ENCODE peak calls at places on chromosomes 12 and 14, in seven cellular contexts. S is IMR-90, J is astrocyte of the spinal cord, Y is colonic mucosa, F is A549, V is upper lobe of right lung, O is Caco-2. M is an unnamed sample.

GRCh38 chr14:105364100-105364708 is 34.1 kb upstream of the TEX22 start:
- DNase-seq in S (peak; percentile 72), J (no peak), Y (no peak), F (no peak), V (no peak), O (no peak), M (no peak)

GRCh38 chr12:120199595-120200306 is 1.2 kb downstream of the RPLP0 start:
- DNase-seq in S (peak; percentile 77), J (peak; percentile 76), Y (no peak), F (no peak), V (no peak), O (no peak), M (no peak)

GRCh38 chr14:24072436-24072835 is 1.1 kb downstream of the CPNE6 start:
- DNase-seq in S (no peak), J (no peak), Y (no peak), F (no peak), V (no peak), O (no peak), M (peak; percentile 76)

GRCh38 chr14:78586681-78587080 is 416.5 kb downstream of the NRXN3 start:
- DNase-seq in S (no peak), J (no peak), Y (peak; percentile 19), F (no peak), V (no peak), O (no peak), M (no peak)

GRCh38 chr14:98412431-98412830 is 859.6 kb downstream of the BCL11B start:
- DNase-seq in S (no peak), J (no peak), Y (no peak), F (no peak), V (no peak), O (no peak), M (no peak)

GRCh38 chr14:64388533-64389243 is 535 bp downstream of the MTHFD1 start:
- DNase-seq in S (peak; percentile 30), J (peak; percentile 37), Y (peak; percentile 54), F (no peak), V (peak; percentile 70), O (peak; percentile 40), M (no peak)

GRCh38 chr12:84136862-84137367 is 775.7 kb downstream of the SLC6A15 start:
- DNase-seq in S (peak; percentile 73), J (peak; percentile 21), Y (no peak), F (peak; percentile 59), V (no peak), O (no peak), M (no peak)

GRCh38 chr14:74389980-74390379 is 36.0 kb downstream of the SYNDIG1L start:
- DNase-seq in S (no peak), J (no peak), Y (no peak), F (no peak), V (no peak), O (no peak), M (no peak)

GRCh38 chr12:18483723-18484325 is 222.5 kb downstream of the PIK3C2G start:
- DNase-seq in S (no peak), J (no peak), Y (no peak), F (no peak), V (no peak), O (no peak), M (no peak)

GRCh38 chr12:31482816-31483215 is 108.1 kb downstream of the DENND5B start:
- DNase-seq in S (peak; percentile 51), J (peak; percentile 44), Y (no peak), F (no peak), V (no peak), O (no peak), M (no peak)

GRCh38 chr12:41573445-41573844 is 385.3 kb downstream of the PDZRN4 start:
- DNase-seq in S (no peak), J (no peak), Y (no peak), F (no peak), V (no peak), O (no peak), M (no peak)

GRCh38 chr14:70525691-70526090 is 9.1 kb downstream of the ADAM20 start:
- DNase-seq in S (no peak), J (no peak), Y (no peak), F (no peak), V (no peak), O (no peak), M (no peak)

GRCh38 chr12:121799175-121799841 is 4.5 kb upstream of the SETD1B start:
- DNase-seq in S (peak; percentile 85), J (peak; percentile 81), Y (peak; percentile 84), F (peak; percentile 94), V (peak; percentile 84), O (peak; percentile 86), M (no peak)

GRCh38 chr12:114746297-114747074 is 62.5 kb upstream of the TBX3 start:
- DNase-seq in S (peak; percentile 78), J (no peak), Y (no peak), F (no peak), V (no peak), O (no peak), M (no peak)

GRCh38 chr12:30978639-30979038 is 52.1 kb downstream of the TSPAN11 start:
- DNase-seq in S (no peak), J (no peak), Y (peak; percentile 26), F (no peak), V (no peak), O (no peak), M (no peak)

GRCh38 chr14:20624495-20625070 is 16.9 kb downstream of the OR6S1 start:
- DNase-seq in S (peak; percentile 60), J (peak; percentile 52), Y (peak; percentile 86), F (peak; percentile 93), V (peak; percentile 86), O (peak; percentile 57), M (no peak)

GRCh38 chr12:105882404-105882803 is 256.4 kb downstream of the NUAK1 start:
- DNase-seq in S (no peak), J (peak; percentile 13), Y (no peak), F (no peak), V (no peak), O (no peak), M (no peak)

GRCh38 chr14:25111061-25111601 is 61.2 kb upstream of the STXBP6 start:
- DNase-seq in S (peak; percentile 98), J (peak; percentile 85), Y (no peak), F (peak; percentile 38), V (no peak), O (no peak), M (no peak)

GRCh38 chr12:111954974-111955373 is 58.0 kb downstream of the TMEM116 start:
- DNase-seq in S (no peak), J (no peak), Y (no peak), F (peak; percentile 53), V (no peak), O (no peak), M (no peak)

GRCh38 chr12:118537481-118537917 is 161.1 kb downstream of the SUDS3 start:
- DNase-seq in S (no peak), J (no peak), Y (no peak), F (no peak), V (no peak), O (no peak), M (no peak)

GRCh38 chr14:63672417-63673180 is 30.9 kb upstream of the WDR89 start:
- DNase-seq in S (peak; percentile 36), J (no peak), Y (no peak), F (no peak), V (no peak), O (no peak), M (no peak)

GRCh38 chr12:52321433-52321832 is 235 bp upstream of the KRT83 start:
- DNase-seq in S (no peak), J (no peak), Y (no peak), F (no peak), V (peak; percentile 26), O (no peak), M (peak; percentile 59)

GRCh38 chr12:46233418-46233817 is 35.4 kb downstream of the SLC38A1 start:
- DNase-seq in S (no peak), J (no peak), Y (no peak), F (no peak), V (no peak), O (no peak), M (no peak)

GRCh38 chr12:46233985-46234384 is 34.9 kb downstream of the SLC38A1 start:
- DNase-seq in S (no peak), J (no peak), Y (no peak), F (no peak), V (no peak), O (no peak), M (no peak)

GRCh38 chr12:46227616-46228015 is 41.2 kb downstream of the SLC38A1 start:
- DNase-seq in S (no peak), J (no peak), Y (no peak), F (no peak), V (no peak), O (no peak), M (no peak)

GRCh38 chr12:46230985-46231384 is 37.9 kb downstream of the SLC38A1 start:
- DNase-seq in S (no peak), J (no peak), Y (no peak), F (no peak), V (no peak), O (no peak), M (no peak)
- TF ChIP-seq CTCF in S (no peak), J (no peak), Y (no peak), F (no peak), V (no peak), O (no peak), M (no peak)

DNA sequence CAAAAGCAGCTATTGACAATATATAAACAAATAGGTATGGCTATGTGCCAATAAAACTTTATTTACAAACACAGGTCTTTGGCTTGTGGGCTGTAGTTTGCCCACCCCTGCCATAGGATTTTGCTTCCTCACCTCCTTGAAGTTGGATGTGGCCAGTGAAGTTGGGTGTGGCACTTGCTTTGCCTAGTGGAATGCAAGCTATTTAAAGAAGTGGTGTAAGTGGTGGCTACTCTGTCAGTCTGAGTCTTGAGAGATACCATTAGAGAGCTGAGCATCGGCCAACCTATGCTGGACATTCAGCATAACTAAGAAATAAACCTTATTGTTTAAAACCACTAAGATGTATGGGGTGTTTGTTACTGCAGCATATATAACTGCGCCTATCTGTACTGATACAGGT is 321.3 kb downstream of the RGS6 start:
- DNase-seq in S (no peak), J (no peak), Y (no peak), F (no peak), V (no peak), O (no peak), M (no peak)
- TF ChIP-seq CTCF in S (no peak), J (no peak), Y (no peak), F (no peak), V (no peak), O (no peak), M (no peak)

GRCh38 chr14:66403183-66403582 is 83.0 kb upstream of the CCDC196 start:
- DNase-seq in S (peak; percentile 28), J (peak; percentile 10), Y (no peak), F (peak; percentile 59), V (no peak), O (no peak), M (no peak)
- TF ChIP-seq CTCF in S (no peak), J (peak; percentile 38), Y (no peak), F (peak; percentile 55), V (peak; percentile 22), O (peak; percentile 60), M (peak; percentile 66)

GRCh38 chr12:89370850-89371249 is 18.5 kb upstream of the DUSP6 start:
- DNase-seq in S (peak; percentile 82), J (peak; percentile 83), Y (no peak), F (no peak), V (no peak), O (peak; percentile 85), M (no peak)

GRCh38 chr12:89369166-89369565 is 16.9 kb upstream of the DUSP6 start:
- DNase-seq in S (no peak), J (no peak), Y (no peak), F (no peak), V (no peak), O (no peak), M (no peak)

GRCh38 chr12:89370411-89370810 is 18.1 kb upstream of the DUSP6 start:
- DNase-seq in S (no peak), J (no peak), Y (peak; percentile 69), F (no peak), V (no peak), O (peak; percentile 62), M (no peak)

GRCh38 chr12:89366676-89367364 is 14.5 kb upstream of the DUSP6 start:
- DNase-seq in S (no peak), J (no peak), Y (no peak), F (no peak), V (no peak), O (no peak), M (no peak)

GRCh38 chr12:89368386-89368785 is 16.1 kb upstream of the DUSP6 start:
- DNase-seq in S (no peak), J (no peak), Y (peak; percentile 53), F (no peak), V (no peak), O (peak; percentile 73), M (no peak)
- TF ChIP-seq CTCF in S (no peak), J (no peak), Y (no peak), F (no peak), V (no peak), O (no peak), M (no peak)

M was measured in chondrocyte.